ENCODE peak calls at places on chromosome 22, in ten cellular contexts. F is heart right ventricle; G is mammary epithelial cell; O is endodermal cell; Z is ovary; V is body of pancreas; U is SK-N-SH; A is CD8-positive, alpha-beta T cell; R is tibial nerve; S is MM.1S. W is an unnamed sample.

GRCh38 chr22:40033586-40034380 is 39.0 kb downstream of the FAM83F start:
- DNase-seq in Z (no peak), S (no peak), U (no peak), O (no peak), G (no peak), F (no peak), V (no peak), R (no peak), A (no peak), W (no peak)

GRCh38 chr22:38481162-38481870 is 13.4 kb downstream of the KDELR3 start:
- DNase-seq in F (no peak), U (no peak), R (no peak), G (no peak), O (peak; percentile 47), A (no peak), Z (no peak), S (no peak), V (no peak), W (no peak)

GRCh38 chr22:50700387-50701075 is 27.9 kb downstream of the SHANK3 start:
- DNase-seq in S (no peak), F (no peak), Z (no peak), U (no peak), V (peak; percentile 9), R (no peak), G (no peak), A (no peak), O (peak; percentile 34), W (no peak)

GRCh38 chr22:20487715-20488114 is 7.9 kb downstream of the KLHL22 start:
- DNase-seq in R (no peak), U (no peak), Z (no peak), F (no peak), O (no peak), V (no peak), A (no peak), S (no peak), G (no peak), W (no peak)

GRCh38 chr22:41001722-41002122 is 50.5 kb downstream of the RBX1 start:
- DNase-seq in R (no peak), A (no peak), S (no peak), F (no peak), V (no peak), U (no peak), Z (no peak), O (no peak), G (peak; percentile 82), W (no peak)

GRCh38 chr22:17110791-17111550 is 10.2 kb downstream of the TMEM121B start:
- DNase-seq in R (no peak), F (no peak), V (no peak), G (no peak), S (no peak), U (no peak), O (no peak), Z (no peak), A (no peak), W (no peak)

GRCh38 chr22:44444341-44445306 is 53.4 kb downstream of the RTL6 start:
- DNase-seq in F (no peak), O (peak; percentile 85), A (no peak), S (no peak), R (no peak), V (no peak), G (no peak), Z (no peak), U (peak; percentile 60), W (no peak)

GRCh38 chr22:50613291-50613981 is 12.8 kb downstream of the MAPK8IP2 start:
- DNase-seq in R (no peak), A (no peak), U (peak; percentile 39), F (peak; percentile 54), O (peak; percentile 76), Z (peak; percentile 54), S (no peak), V (peak; percentile 92), G (no peak), W (no peak)

GRCh38 chr22:48169227-48169626 is 1406.8 kb downstream of the TBC1D22A start:
- DNase-seq in Z (no peak), U (no peak), G (no peak), V (no peak), S (no peak), A (no peak), R (no peak), F (no peak), O (peak; percentile 13), W (no peak)

GRCh38 chr22:48171294-48171693 is 1408.8 kb downstream of the TBC1D22A start:
- DNase-seq in F (no peak), U (no peak), G (no peak), Z (no peak), O (peak; percentile 74), A (no peak), R (no peak), S (no peak), V (no peak), W (no peak)

GRCh38 chr22:48177591-48177990 is 1415.1 kb downstream of the TBC1D22A start:
- DNase-seq in A (no peak), V (no peak), S (no peak), R (no peak), U (no peak), G (no peak), Z (no peak), F (no peak), O (no peak), W (no peak)

GRCh38 chr22:48175721-48176120 is 1413.3 kb downstream of the TBC1D22A start:
- DNase-seq in G (no peak), Z (no peak), U (no peak), V (no peak), R (no peak), S (no peak), F (no peak), O (peak; percentile 28), A (no peak), W (no peak)

DNA sequence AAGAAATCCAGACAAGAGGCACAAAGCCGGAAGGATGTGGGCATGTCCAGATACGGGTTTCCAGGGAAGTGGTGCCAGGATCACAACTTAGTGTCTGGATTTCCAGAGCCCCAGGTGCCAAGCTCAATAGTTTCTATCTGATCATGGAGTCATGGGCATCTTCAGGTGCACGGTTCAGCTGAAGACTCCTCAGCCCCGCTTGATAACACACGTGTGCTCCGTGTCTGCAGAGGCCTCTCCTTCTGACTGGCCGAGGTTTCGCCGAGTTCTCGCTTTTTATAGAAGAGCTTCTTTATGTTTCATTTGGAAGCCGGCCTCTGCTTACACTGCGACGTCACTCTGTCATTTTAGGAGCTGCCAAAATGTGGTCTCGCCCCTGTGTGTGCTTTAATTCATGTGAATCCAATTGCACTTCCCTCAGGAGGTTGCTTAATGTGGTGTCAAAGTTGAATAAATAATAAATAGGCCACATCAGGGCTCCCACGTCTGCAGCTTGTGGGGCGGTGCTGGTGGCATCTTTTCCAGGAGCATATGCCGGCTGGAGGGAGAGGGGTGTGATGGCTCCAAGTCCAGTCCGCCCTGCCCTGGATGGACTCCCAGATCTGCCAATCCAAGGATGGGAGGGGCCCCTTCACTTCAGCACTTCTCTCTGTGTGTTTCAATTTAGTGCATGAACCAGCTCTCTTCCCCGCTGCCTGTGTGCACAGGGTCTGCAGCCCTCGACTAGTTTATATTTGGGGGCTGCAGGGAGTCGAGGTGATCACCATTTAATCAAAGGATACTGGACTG is 1410.8 kb downstream of the TBC1D22A start:
- DNase-seq in V (no peak), U (no peak), S (no peak), R (no peak), O (no peak), G (no peak), Z (no peak), A (no peak), F (no peak), W (no peak)
- H3K9me3 ChIP-seq in V (no peaks in the 10 kb centered on the region), U (no peaks in the 10 kb centered on the region), S (no peaks in the 10 kb centered on the region), R (no peaks in the 10 kb centered on the region), O (no peaks in the 10 kb centered on the region), G (peaks cover 45% of the 10 kb centered on the region), Z (no peaks in the 10 kb centered on the region), A (no peaks in the 10 kb centered on the region), F (no peaks in the 10 kb centered on the region), W (no peaks in the 10 kb centered on the region)

GRCh38 chr22:12613199-12613598 is 2914.8 kb upstream of the OR11H1 start:
- DNase-seq in O (no peak), G (no peak), S (peak; percentile 32), U (no peak), V (no peak), F (no peak), R (no peak), A (no peak), Z (no peak), W (no peak)
- H3K9me3 ChIP-seq in O (peaks cover 52% of the 10 kb centered on the region), G (peaks cover 12% of the 10 kb centered on the region), S (no peaks in the 10 kb centered on the region), U (no peaks in the 10 kb centered on the region), V (no peaks in the 10 kb centered on the region), F (no peaks in the 10 kb centered on the region), R (no peaks in the 10 kb centered on the region), A (no peaks in the 10 kb centered on the region), Z (no peaks in the 10 kb centered on the region), W (no peaks in the 10 kb centered on the region)

GRCh38 chr22:47458348-47458747 is 695.9 kb downstream of the TBC1D22A start:
- DNase-seq in U (no peak), O (no peak), S (no peak), Z (no peak), F (no peak), R (no peak), V (no peak), G (no peak), A (no peak), W (no peak)
- H3K9me3 ChIP-seq in U (peaks cover 11% of the 10 kb centered on the region), O (peaks cover 67% of the 10 kb centered on the region), S (no peaks in the 10 kb centered on the region), Z (no peaks in the 10 kb centered on the region), F (no peaks in the 10 kb centered on the region), R (no peaks in the 10 kb centered on the region), V (no peaks in the 10 kb centered on the region), G (peaks cover 30% of the 10 kb centered on the region), A (no peaks in the 10 kb centered on the region), W (peaks cover 9% of the 10 kb centered on the region)

GRCh38 chr22:30838111-30838510 is 130.5 kb downstream of the MORC2 start:
- DNase-seq in R (no peak), Z (no peak), A (no peak), O (no peak), U (no peak), G (no peak), F (no peak), S (no peak), V (no peak), W (no peak)

GRCh38 chr22:30841264-30841663 is 127.3 kb downstream of the MORC2 start:
- DNase-seq in F (no peak), U (no peak), O (no peak), S (no peak), G (peak; percentile 99), V (no peak), A (no peak), R (no peak), Z (no peak), W (no peak)

GRCh38 chr22:30833328-30833727 is 135.2 kb downstream of the MORC2 start:
- DNase-seq in Z (no peak), R (no peak), U (no peak), V (no peak), G (no peak), S (no peak), A (no peak), O (no peak), F (no peak), W (no peak)

GRCh38 chr22:30832407-30832987 is 136.1 kb downstream of the MORC2 start:
- DNase-seq in G (no peak), O (no peak), U (no peak), S (no peak), A (no peak), V (no peak), F (no peak), Z (no peak), R (no peak), W (no peak)

DNA sequence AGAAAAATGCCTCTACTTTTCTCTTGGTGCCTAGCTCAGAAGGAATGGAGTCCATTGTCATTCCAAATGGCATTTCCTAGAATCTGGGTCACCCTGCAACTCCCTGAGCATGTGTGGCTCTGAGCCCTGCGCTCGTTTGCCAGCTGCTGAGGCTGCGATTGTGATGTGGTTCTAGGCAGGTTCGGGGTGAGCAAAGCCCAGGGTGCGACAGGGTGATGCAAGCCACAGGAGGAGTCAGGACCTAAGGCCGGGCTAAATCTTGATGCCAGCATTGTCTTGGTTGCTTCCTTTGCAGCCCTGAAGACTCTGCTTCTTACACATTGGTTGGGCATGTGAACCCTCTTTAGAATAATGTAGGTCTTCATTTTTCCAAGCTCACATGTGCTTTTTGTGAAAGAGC is 131.0 kb downstream of the MORC2 start:
- DNase-seq in F (no peak), Z (no peak), A (no peak), G (no peak), S (no peak), V (no peak), R (no peak), O (no peak), U (no peak), W (no peak)
- H3K9me3 ChIP-seq in F (no peaks in the 10 kb centered on the region), Z (no peaks in the 10 kb centered on the region), A (no peaks in the 10 kb centered on the region), G (no peaks in the 10 kb centered on the region), S (no peaks in the 10 kb centered on the region), V (no peaks in the 10 kb centered on the region), R (no peaks in the 10 kb centered on the region), O (no peaks in the 10 kb centered on the region), U (peaks cover 5% of the 10 kb centered on the region), W (no peaks in the 10 kb centered on the region)

W was measured in naive thymus-derived CD4-positive, alpha-beta T cell.